ENCODE peak calls at places on chromosome 13, in four cellular contexts. U is left lung, R is lung, D is GM23338. G is an unnamed sample.

GRCh38 chr13:50914848-50915247 is 5.3 kb downstream of the RNASEH2B start:
- DNase-seq in U (no peak), R (no peak), D (no peak), G (no peak)

GRCh38 chr13:89401209-89401810 is 1730.1 kb downstream of the SLITRK5 start:
- DNase-seq in R (no peak), U (no peak), D (peak), G (no peak)

GRCh38 chr13:41587490-41587889 is 130.1 kb downstream of the RGCC start:
- DNase-seq in D (peak), R (no peak), U (no peak), G (no peak)

GRCh38 chr13:52846567-52847321 is 1.7 kb downstream of the PCDH8 start:
- DNase-seq in D (peak), U (peak), R (no peak), G (no peak)

GRCh38 chr13:98571955-98572662 is 4.8 kb downstream of the STK24 start:
- DNase-seq in R (no peak), D (no peak), U (no peak), G (no peak)

GRCh38 chr13:35780613-35781012 is 304.1 kb upstream of the MAB21L1 start:
- DNase-seq in U (no peak), R (no peak), D (no peak), G (no peak)

GRCh38 chr13:112074139-112074710 is 7.3 kb downstream of the SOX1 start:
- DNase-seq in D (no peak), R (no peak), U (no peak), G (no peak)

GRCh38 chr13:111292710-111293485 is 27.5 kb upstream of the TEX29 start:
- DNase-seq in R (no peak), D (no peak), U (no peak), G (no peak)

GRCh38 chr13:51844862-51845573 is at the start of gene TMEM272:
- DNase-seq in D (peak), R (peak), U (peak), G (no peak)

GRCh38 chr13:110807546-110807945 is 94.0 kb downstream of the ING1 start:
- DNase-seq in D (no peak), R (no peak), U (no peak), G (no peak)

GRCh38 chr13:111853766-111854165 is 213.2 kb upstream of the SOX1 start:
- DNase-seq in R (no peak), U (peak), D (no peak), G (peak)

GRCh38 chr13:68467160-68467559 is 1237.0 kb upstream of the PCDH9 start:
- DNase-seq in R (no peak), U (no peak), D (no peak), G (no peak)

GRCh38 chr13:30752201-30752797 is 17.0 kb downstream of the ALOX5AP start:
- DNase-seq in U (no peak), D (no peak), R (no peak), G (no peak)

GRCh38 chr13:30750036-30750435 is 14.7 kb downstream of the ALOX5AP start:
- DNase-seq in D (no peak), R (no peak), U (no peak), G (no peak)

GRCh38 chr13:30748717-30749116 is 13.4 kb downstream of the ALOX5AP start:
- DNase-seq in U (no peak), D (no peak), R (no peak), G (no peak)

GRCh38 chr13:30752991-30753616 is 17.8 kb downstream of the ALOX5AP start:
- DNase-seq in D (no peak), U (no peak), R (no peak), G (no peak)

GRCh38 chr13:30751183-30751933 is 16.0 kb downstream of the ALOX5AP start:
- DNase-seq in D (no peak), R (no peak), U (no peak), G (no peak)
- TF ChIP-seq CTCF in D (no peak), R (no peak), U (no peak), G (no peak)

DNA sequence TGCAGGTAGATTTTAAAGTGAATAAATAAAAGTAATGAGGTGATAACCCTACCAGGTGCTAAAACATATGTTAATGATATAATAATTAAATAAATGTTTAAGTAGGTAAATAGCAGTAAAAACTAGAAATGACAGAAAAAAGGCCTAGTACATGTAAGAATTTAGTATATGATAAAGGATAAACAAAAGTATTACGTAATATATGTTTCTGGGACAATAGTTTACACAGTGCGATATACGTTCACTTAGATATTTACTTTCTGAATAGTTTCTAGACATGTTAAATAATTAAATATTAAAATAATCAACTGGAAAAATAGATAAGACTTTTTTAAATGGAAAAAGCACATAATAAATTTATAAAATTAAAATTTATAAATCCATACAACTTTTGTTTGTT is 340.9 kb downstream of the LIG4 start:
- DNase-seq in D (no peak), R (no peak), U (no peak), G (no peak)
- TF ChIP-seq CTCF in D (no peak), R (no peak), U (no peak), G (no peak)

GRCh38 chr13:91699863-91700262 is 301.4 kb downstream of the GPC5 start:
- DNase-seq in R (no peak), D (no peak), U (no peak), G (no peak)
- TF ChIP-seq CTCF in R (no peak), D (peak), U (no peak), G (peak)

GRCh38 chr13:26067601-26068000 is 15.8 kb upstream of the SHISA2 start:
- DNase-seq in U (no peak), D (no peak), R (no peak), G (no peak)
- TF ChIP-seq CTCF in U (no peak), D (no peak), R (no peak), G (no peak)

GRCh38 chr13:92143766-92144165 is 745.3 kb downstream of the GPC5 start:
- DNase-seq in R (no peak), D (no peak), U (no peak), G (no peak)
- TF ChIP-seq CTCF in R (no peak), D (no peak), U (no peak), G (peak)

DNA sequence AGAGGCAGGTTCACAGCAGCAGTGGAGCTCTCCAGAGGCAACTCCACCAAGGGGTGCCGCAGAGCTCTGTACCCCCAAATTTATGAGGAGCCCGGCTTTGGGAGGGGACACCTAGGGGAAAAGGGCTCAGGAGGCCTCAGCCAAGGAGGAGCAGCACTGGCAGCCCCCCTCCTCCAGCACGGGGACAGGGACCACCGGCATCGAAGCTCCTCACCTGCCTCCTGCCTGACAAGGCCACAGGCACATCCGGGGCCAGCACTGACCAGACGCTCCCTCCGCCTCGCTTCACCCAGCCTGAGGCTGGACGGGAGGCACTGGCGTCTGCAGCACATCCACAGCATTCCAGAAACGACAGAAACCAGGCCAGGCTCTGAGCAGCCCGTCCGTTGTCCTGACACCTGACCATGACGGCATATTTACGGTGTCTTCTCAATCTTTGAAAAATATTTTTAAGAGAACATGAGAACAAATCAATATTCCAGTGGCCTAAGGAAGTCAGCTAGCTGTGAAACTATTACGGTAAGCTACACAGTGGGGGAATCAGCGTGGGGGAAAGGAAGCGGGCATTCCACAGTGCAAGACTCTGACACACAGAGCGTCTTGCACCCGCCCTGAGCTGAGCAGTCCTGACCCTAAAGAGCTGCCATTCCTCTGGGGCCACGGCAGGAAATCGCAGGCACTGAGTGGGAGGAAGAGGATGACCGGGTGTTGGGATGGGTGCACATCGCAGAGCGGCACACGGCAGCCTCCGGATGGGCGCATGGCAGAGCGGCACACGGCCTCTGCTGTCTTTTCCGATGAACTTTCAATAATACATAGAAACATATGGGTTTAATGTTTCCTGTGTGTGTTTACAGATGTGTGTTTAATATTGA is 26.8 kb downstream of the RASA3 start:
- DNase-seq in D (no peak), R (no peak), U (peak), G (peak)
- TF ChIP-seq CTCF in D (no peak), R (no peak), U (no peak), G (no peak)

DNA sequence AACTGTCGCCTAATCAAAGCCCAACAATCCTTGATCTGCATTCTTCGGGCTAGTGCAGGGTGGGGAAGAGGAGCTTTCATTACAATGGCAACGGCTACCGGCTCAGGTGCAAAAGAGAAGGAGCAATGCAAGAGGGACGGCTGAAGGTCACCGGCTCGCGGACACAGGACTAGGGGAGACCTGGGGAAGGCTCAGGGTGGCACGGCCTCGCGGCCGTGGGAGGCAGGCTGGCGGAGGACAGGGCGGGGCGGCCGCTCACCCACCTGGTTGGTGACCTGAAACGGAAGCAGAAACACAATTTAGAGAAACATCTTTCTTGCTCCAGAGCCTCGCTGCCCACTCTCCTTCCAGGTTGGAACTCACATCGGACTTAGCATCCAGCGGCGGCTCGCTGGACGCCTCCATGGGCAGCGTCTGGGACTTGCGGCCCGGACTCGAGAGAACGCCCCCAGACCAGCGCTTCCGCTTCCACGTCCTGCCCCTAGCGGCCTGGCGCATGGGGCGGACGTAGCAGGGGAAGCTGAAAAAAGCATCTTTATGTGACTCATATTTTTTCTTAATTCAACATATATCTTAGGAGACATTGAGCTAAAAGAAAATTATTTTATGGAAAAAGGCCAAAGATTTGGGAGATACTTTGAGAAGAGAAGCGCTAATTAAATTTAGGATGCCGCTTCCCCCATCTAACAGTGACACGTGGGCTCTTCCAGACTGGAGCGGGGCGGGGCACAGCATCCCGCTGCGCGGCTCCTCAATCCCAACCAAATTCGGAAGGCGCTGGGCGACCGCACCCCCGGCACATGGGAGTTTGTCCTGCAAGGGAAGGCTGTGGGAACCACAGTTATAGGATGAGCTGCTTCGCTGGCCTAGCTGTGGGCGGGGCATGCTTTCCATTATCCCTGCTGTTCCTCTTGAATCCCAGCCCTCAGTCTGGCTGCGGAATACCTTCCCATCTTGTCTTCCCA is at the start of gene COMMD6:
- DNase-seq in D (peak), U (peak), R (peak), G (no peak)
- TF ChIP-seq CTCF in D (no peak), U (peak), R (peak), G (peak)

GRCh38 chr13:43132228-43132627 is 108.8 kb downstream of the DNAJC15 start:
- DNase-seq in R (no peak), D (peak), U (no peak), G (no peak)
- TF ChIP-seq CTCF in R (peak), D (peak), U (no peak), G (peak)

DNA sequence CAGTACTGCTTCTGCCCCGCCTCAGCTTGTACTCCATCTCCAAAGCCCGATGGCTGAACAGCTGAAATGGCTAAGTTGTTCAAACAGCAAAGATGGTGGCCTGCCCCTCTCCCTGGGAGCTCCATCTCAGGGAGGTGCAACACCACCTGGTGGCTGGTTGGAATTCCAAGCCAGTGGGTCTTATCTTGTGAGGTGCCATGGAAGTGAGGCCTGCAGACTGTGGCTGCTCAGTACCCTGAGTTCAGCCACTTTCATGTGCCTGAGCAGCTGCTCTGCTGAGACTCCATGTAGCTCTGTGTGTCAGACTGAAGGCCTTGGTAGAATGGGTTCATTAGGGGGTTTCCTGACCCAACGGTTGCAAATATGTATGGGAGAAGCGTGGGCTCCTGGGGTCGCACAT is 67.3 kb upstream of the SPRY2 start:
- DNase-seq in U (no peak), R (no peak), D (peak), G (no peak)
- TF ChIP-seq CTCF in U (no peak), R (no peak), D (peak), G (peak)

DNA sequence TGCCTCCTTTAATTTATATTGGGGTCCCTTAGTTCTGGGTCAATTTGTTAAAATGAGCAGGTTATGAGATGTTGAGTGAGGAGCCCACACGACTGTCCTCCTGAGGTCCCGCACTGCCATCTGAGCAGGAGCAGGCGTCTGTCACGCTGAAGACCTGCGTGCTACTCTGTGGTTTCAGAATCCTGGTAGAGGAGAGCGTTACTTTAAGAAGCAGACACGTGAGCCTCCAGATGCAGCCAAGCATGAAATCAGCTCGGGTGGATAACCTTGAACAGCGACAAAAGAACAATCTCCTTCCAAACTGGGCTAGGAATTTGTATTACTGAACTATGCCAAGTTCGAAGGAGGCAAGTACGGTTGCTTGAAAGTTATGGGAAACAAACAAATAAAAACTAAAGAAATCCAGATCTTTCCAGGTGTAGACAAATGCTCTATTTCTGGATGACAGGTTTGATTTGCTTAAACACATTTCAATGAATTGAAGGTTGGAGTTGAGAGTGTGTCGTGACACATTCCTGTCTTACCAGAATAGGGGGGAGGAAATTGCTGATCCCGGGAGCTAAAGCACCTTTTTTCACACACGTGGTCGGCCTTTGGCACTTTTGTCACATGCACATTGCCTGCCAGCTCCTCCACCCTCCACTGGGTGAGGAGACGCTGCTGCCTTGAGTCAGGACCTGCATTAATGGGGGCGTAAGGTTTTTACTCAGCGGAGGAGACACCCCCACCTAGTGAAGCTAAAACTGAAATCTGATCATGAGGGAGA is 945.5 kb upstream of the SLC10A2 start:
- DNase-seq in D (peak), R (no peak), U (no peak), G (no peak)
- TF ChIP-seq CTCF in D (no peak), R (no peak), U (no peak), G (no peak)